ENCODE peak calls at places on chromosomes 13 and 19, in seven cellular contexts. One of them, this sample, is unnamed.

GRCh38 chr13:43300817-43301216 is 277.4 kb downstream of the DNAJC15 start:
- DNase-seq in heart left ventricle: no peak
- DNase-seq in AG09319: peak; percentile 72
- DNase-seq in tibial artery: no peak
- DNase-seq in bronchial epithelial cell: peak; percentile 48
- DNase-seq in astrocyte of the spinal cord: no peak
- DNase-seq in AG04450: no peak
- DNase-seq in this sample: no peak

GRCh38 chr13:65555973-65556372 is 1674.2 kb downstream of the PCDH9 start:
- DNase-seq in heart left ventricle: no peak
- DNase-seq in AG09319: no peak
- DNase-seq in tibial artery: no peak
- DNase-seq in bronchial epithelial cell: no peak
- DNase-seq in astrocyte of the spinal cord: no peak
- DNase-seq in AG04450: no peak
- DNase-seq in this sample: no peak

GRCh38 chr13:26980099-26981031 is 191.2 kb downstream of the USP12 start:
- DNase-seq in heart left ventricle: no peak
- DNase-seq in AG09319: no peak
- DNase-seq in tibial artery: no peak
- DNase-seq in bronchial epithelial cell: no peak
- DNase-seq in astrocyte of the spinal cord: no peak
- DNase-seq in AG04450: no peak
- DNase-seq in this sample: no peak

GRCh38 chr13:23579886-23580706 is 9.9 kb downstream of the TNFRSF19 start:
- DNase-seq in heart left ventricle: no peak
- DNase-seq in AG09319: no peak
- DNase-seq in tibial artery: no peak
- DNase-seq in bronchial epithelial cell: peak; percentile 36
- DNase-seq in astrocyte of the spinal cord: peak; percentile 29
- DNase-seq in AG04450: no peak
- DNase-seq in this sample: no peak

GRCh38 chr19:43797118-43797517 is 5.1 kb downstream of the LYPD5 start:
- DNase-seq in heart left ventricle: no peak
- DNase-seq in AG09319: no peak
- DNase-seq in tibial artery: no peak
- DNase-seq in bronchial epithelial cell: no peak
- DNase-seq in astrocyte of the spinal cord: no peak
- DNase-seq in AG04450: no peak
- DNase-seq in this sample: no peak

GRCh38 chr19:7676854-7677253 is at the start of gene MCEMP1:
- DNase-seq in heart left ventricle: no peak
- DNase-seq in AG09319: no peak
- DNase-seq in tibial artery: no peak
- DNase-seq in bronchial epithelial cell: no peak
- DNase-seq in astrocyte of the spinal cord: no peak
- DNase-seq in AG04450: no peak
- DNase-seq in this sample: no peak

GRCh38 chr19:20038358-20039202 is 725 bp downstream of the ZNF682 start:
- DNase-seq in heart left ventricle: no peak
- DNase-seq in AG09319: no peak
- DNase-seq in tibial artery: no peak
- DNase-seq in bronchial epithelial cell: peak; percentile 1
- DNase-seq in astrocyte of the spinal cord: no peak
- DNase-seq in AG04450: no peak
- DNase-seq in this sample: no peak

GRCh38 chr19:20051841-20052768 is 12.8 kb upstream of the ZNF682 start:
- DNase-seq in heart left ventricle: peak; percentile 95
- DNase-seq in AG09319: peak; percentile 96
- DNase-seq in tibial artery: peak; percentile 98
- DNase-seq in bronchial epithelial cell: peak; percentile 97
- DNase-seq in astrocyte of the spinal cord: peak; percentile 99
- DNase-seq in AG04450: peak; percentile 94
- DNase-seq in this sample: peak; percentile 97

GRCh38 chr19:12145348-12145747 is 5.2 kb upstream of the ZNF20 start:
- DNase-seq in heart left ventricle: no peak
- DNase-seq in AG09319: no peak
- DNase-seq in tibial artery: no peak
- DNase-seq in bronchial epithelial cell: no peak
- DNase-seq in astrocyte of the spinal cord: no peak
- DNase-seq in AG04450: no peak
- DNase-seq in this sample: no peak

GRCh38 chr13:95239293-95239692 is 62.0 kb downstream of the ABCC4 start:
- DNase-seq in heart left ventricle: no peak
- DNase-seq in AG09319: no peak
- DNase-seq in tibial artery: no peak
- DNase-seq in bronchial epithelial cell: no peak
- DNase-seq in astrocyte of the spinal cord: no peak
- DNase-seq in AG04450: peak; percentile 58
- DNase-seq in this sample: no peak

DNA sequence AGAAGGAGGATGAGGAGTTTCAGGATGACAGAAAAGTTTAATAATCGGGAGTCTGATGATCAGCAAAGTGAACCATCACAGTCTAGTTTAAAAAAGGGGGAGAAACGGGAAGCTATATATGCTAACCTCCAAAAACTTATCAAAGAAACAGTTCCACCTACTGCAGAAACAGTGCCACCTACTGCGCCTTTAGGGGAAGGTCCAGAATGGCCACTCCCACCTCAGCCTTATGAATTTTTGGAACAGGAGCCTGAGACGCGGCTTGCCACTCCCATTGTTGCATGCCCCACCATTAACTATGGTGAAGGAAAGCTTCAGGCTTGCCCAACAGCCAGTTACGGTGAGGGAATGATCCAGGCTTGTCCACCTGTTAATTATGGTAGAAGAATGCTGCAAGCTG is 929.0 kb downstream of the SLITRK6 start:
- DNase-seq in heart left ventricle: no peak
- DNase-seq in AG09319: no peak
- DNase-seq in tibial artery: no peak
- DNase-seq in bronchial epithelial cell: peak; percentile 0
- DNase-seq in astrocyte of the spinal cord: no peak
- DNase-seq in AG04450: no peak
- DNase-seq in this sample: no peak
- TF ChIP-seq CTCF in heart left ventricle: no peak
- TF ChIP-seq CTCF in AG09319: no peak
- TF ChIP-seq CTCF in tibial artery: no peak
- TF ChIP-seq CTCF in bronchial epithelial cell: peak; percentile 11
- TF ChIP-seq CTCF in astrocyte of the spinal cord: peak; percentile 16
- TF ChIP-seq CTCF in AG04450: peak; percentile 29
- TF ChIP-seq CTCF in this sample: no peak

GRCh38 chr13:85828094-85828684 is 29.0 kb upstream of the SLITRK6 start:
- DNase-seq in heart left ventricle: no peak
- DNase-seq in AG09319: no peak
- DNase-seq in tibial artery: no peak
- DNase-seq in bronchial epithelial cell: peak; percentile 33
- DNase-seq in astrocyte of the spinal cord: peak; percentile 25
- DNase-seq in AG04450: peak; percentile 2
- DNase-seq in this sample: no peak
- TF ChIP-seq CTCF in heart left ventricle: peak; percentile 65
- TF ChIP-seq CTCF in AG09319: peak; percentile 59
- TF ChIP-seq CTCF in tibial artery: no peak
- TF ChIP-seq CTCF in bronchial epithelial cell: peak; percentile 20
- TF ChIP-seq CTCF in astrocyte of the spinal cord: peak; percentile 67
- TF ChIP-seq CTCF in AG04450: peak; percentile 73
- TF ChIP-seq CTCF in this sample: peak; percentile 17

GRCh38 chr19:48752511-48753365 is at the start of gene FUT1:
- DNase-seq in heart left ventricle: peak; percentile 84
- DNase-seq in AG09319: no peak
- DNase-seq in tibial artery: peak; percentile 37
- DNase-seq in bronchial epithelial cell: peak; percentile 85
- DNase-seq in astrocyte of the spinal cord: no peak
- DNase-seq in AG04450: no peak
- DNase-seq in this sample: no peak
- TF ChIP-seq CTCF in heart left ventricle: no peak
- TF ChIP-seq CTCF in AG09319: no peak
- TF ChIP-seq CTCF in tibial artery: no peak
- TF ChIP-seq CTCF in bronchial epithelial cell: peak; percentile 24
- TF ChIP-seq CTCF in astrocyte of the spinal cord: no peak
- TF ChIP-seq CTCF in AG04450: no peak
- TF ChIP-seq CTCF in this sample: no peak

GRCh38 chr13:105982219-105982618 is 553.2 kb downstream of the EFNB2 start:
- DNase-seq in heart left ventricle: no peak
- DNase-seq in AG09319: no peak
- DNase-seq in tibial artery: no peak
- DNase-seq in bronchial epithelial cell: no peak
- DNase-seq in astrocyte of the spinal cord: no peak
- DNase-seq in AG04450: no peak
- DNase-seq in this sample: no peak
- TF ChIP-seq CTCF in heart left ventricle: no peak
- TF ChIP-seq CTCF in AG09319: no peak
- TF ChIP-seq CTCF in tibial artery: no peak
- TF ChIP-seq CTCF in bronchial epithelial cell: no peak
- TF ChIP-seq CTCF in astrocyte of the spinal cord: no peak
- TF ChIP-seq CTCF in AG04450: no peak
- TF ChIP-seq CTCF in this sample: no peak

DNA sequence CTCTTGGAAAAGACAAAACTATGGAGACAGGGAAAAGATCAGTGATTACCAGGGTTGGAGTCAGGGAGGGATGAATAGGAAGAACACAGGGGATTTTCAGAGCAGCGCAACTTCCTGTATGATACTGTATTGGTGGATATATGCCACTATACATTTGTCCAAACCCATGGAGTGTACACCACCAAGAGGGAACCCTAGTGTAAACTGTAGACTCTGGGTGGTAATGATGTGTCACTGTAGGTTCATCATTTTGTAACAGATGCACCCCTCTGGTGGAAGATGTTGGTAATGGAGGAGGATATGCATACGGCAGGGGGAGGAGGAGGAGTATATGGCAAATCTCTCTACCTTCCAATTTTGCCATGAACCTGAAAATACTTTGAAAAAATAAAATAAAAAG is 68.1 kb downstream of the UFM1 start:
- DNase-seq in heart left ventricle: no peak
- DNase-seq in AG09319: no peak
- DNase-seq in tibial artery: no peak
- DNase-seq in bronchial epithelial cell: peak; percentile 52
- DNase-seq in astrocyte of the spinal cord: no peak
- DNase-seq in AG04450: no peak
- DNase-seq in this sample: no peak
- TF ChIP-seq CTCF in heart left ventricle: peak; percentile 11
- TF ChIP-seq CTCF in AG09319: peak; percentile 32
- TF ChIP-seq CTCF in tibial artery: no peak
- TF ChIP-seq CTCF in bronchial epithelial cell: peak; percentile 40
- TF ChIP-seq CTCF in astrocyte of the spinal cord: peak; percentile 25
- TF ChIP-seq CTCF in AG04450: peak; percentile 31
- TF ChIP-seq CTCF in this sample: no peak

DNA sequence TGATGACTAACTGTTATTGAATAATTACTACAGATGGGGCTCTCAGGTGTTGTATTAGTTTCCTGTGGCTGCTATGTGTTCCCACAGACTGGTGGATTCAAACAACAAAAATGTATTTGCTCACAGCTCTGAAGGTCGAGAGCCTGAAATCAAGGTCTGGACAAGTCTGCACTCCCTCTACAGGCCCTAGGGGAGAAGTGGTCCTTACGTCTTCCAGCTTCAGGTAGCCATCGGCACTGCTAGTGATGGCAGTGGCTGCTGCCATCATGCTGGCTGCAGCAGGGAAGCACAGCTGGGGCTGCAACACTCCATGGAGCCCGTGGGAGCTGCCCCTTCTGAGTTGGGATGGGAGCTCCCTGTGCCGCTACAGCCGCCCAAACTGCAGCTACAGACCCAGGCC is 1.9 kb downstream of the TEX26 start:
- DNase-seq in heart left ventricle: no peak
- DNase-seq in AG09319: no peak
- DNase-seq in tibial artery: no peak
- DNase-seq in bronchial epithelial cell: peak; percentile 16
- DNase-seq in astrocyte of the spinal cord: no peak
- DNase-seq in AG04450: no peak
- DNase-seq in this sample: no peak
- TF ChIP-seq CTCF in heart left ventricle: no peak
- TF ChIP-seq CTCF in AG09319: no peak
- TF ChIP-seq CTCF in tibial artery: no peak
- TF ChIP-seq CTCF in bronchial epithelial cell: no peak
- TF ChIP-seq CTCF in astrocyte of the spinal cord: peak; percentile 29
- TF ChIP-seq CTCF in AG04450: peak; percentile 38
- TF ChIP-seq CTCF in this sample: no peak

GRCh38 chr13:29411493-29411892 is 184.0 kb downstream of the SLC7A1 start:
- DNase-seq in heart left ventricle: no peak
- DNase-seq in AG09319: no peak
- DNase-seq in tibial artery: no peak
- DNase-seq in bronchial epithelial cell: peak; percentile 48
- DNase-seq in astrocyte of the spinal cord: peak; percentile 20
- DNase-seq in AG04450: no peak
- DNase-seq in this sample: no peak
- TF ChIP-seq CTCF in heart left ventricle: no peak
- TF ChIP-seq CTCF in AG09319: no peak
- TF ChIP-seq CTCF in tibial artery: no peak
- TF ChIP-seq CTCF in bronchial epithelial cell: no peak
- TF ChIP-seq CTCF in astrocyte of the spinal cord: no peak
- TF ChIP-seq CTCF in AG04450: no peak
- TF ChIP-seq CTCF in this sample: no peak

GRCh38 chr19:9538183-9539058 is at the start of gene ZNF426:
- DNase-seq in heart left ventricle: peak; percentile 89
- DNase-seq in AG09319: peak; percentile 68
- DNase-seq in tibial artery: peak; percentile 73
- DNase-seq in bronchial epithelial cell: peak; percentile 72
- DNase-seq in astrocyte of the spinal cord: peak; percentile 93
- DNase-seq in AG04450: peak; percentile 55
- DNase-seq in this sample: peak; percentile 93
- TF ChIP-seq CTCF in heart left ventricle: no peak
- TF ChIP-seq CTCF in AG09319: no peak
- TF ChIP-seq CTCF in tibial artery: no peak
- TF ChIP-seq CTCF in bronchial epithelial cell: no peak
- TF ChIP-seq CTCF in astrocyte of the spinal cord: no peak
- TF ChIP-seq CTCF in AG04450: no peak
- TF ChIP-seq CTCF in this sample: no peak

GRCh38 chr13:52809310-52809769 is 39.1 kb downstream of the PCDH8 start:
- DNase-seq in heart left ventricle: peak; percentile 65
- DNase-seq in AG09319: no peak
- DNase-seq in tibial artery: no peak
- DNase-seq in bronchial epithelial cell: peak; percentile 69
- DNase-seq in astrocyte of the spinal cord: peak; percentile 20
- DNase-seq in AG04450: no peak
- DNase-seq in this sample: no peak
- TF ChIP-seq CTCF in heart left ventricle: peak; percentile 53
- TF ChIP-seq CTCF in AG09319: peak; percentile 18
- TF ChIP-seq CTCF in tibial artery: no peak
- TF ChIP-seq CTCF in bronchial epithelial cell: peak; percentile 77
- TF ChIP-seq CTCF in astrocyte of the spinal cord: peak; percentile 34
- TF ChIP-seq CTCF in AG04450: peak; percentile 17
- TF ChIP-seq CTCF in this sample: no peak

DNA sequence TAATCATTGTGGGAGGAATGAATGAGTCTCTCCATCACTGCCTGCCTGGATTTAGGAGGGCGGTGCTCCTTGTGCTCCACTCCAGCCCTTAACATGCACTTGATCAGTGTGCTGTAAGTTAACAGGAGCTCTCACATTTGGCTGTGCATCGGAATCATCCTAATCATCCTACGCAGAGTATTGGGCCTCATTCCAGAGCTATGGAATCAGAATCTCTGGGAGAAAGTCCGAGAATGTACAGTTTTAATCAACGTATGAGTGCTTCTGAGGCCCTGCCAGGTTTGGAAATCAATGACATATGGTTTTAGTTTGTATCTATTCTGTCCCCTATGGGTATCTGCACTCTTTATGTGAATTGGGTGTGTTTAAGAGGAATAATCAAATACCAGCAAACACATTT is 34.9 kb upstream of the DCLK1 start:
- DNase-seq in heart left ventricle: no peak
- DNase-seq in AG09319: peak; percentile 7
- DNase-seq in tibial artery: no peak
- DNase-seq in bronchial epithelial cell: no peak
- DNase-seq in astrocyte of the spinal cord: no peak
- DNase-seq in AG04450: no peak
- DNase-seq in this sample: no peak
- TF ChIP-seq CTCF in heart left ventricle: no peak
- TF ChIP-seq CTCF in AG09319: no peak
- TF ChIP-seq CTCF in tibial artery: no peak
- TF ChIP-seq CTCF in bronchial epithelial cell: no peak
- TF ChIP-seq CTCF in astrocyte of the spinal cord: no peak
- TF ChIP-seq CTCF in AG04450: no peak
- TF ChIP-seq CTCF in this sample: no peak

This sample was measured in coronary artery.